ENCODE peak calls at places on chromosomes 3 and 15, in seven cellular contexts. M is nephron progenitor cell, D is HFFc6, V is AG04449, P is fibroblast of mammary gland, H is AG09319, F is cardiac fibroblast. W is an unnamed sample.
A peak's percentile ranks its signal among the peaks of the same experiment; 100 is the strongest.

GRCh38 chr15:64146885-64147681 is 4.4 kb upstream of the SNX22 start:
- DNase-seq in M (no peak), F (peak; percentile 46), D (no peak), V (no peak), P (no peak), H (no peak), W (no peak)

GRCh38 chr15:58564967-58565366 is 133.2 kb downstream of the LIPC start:
- DNase-seq in P (no peak), F (no peak), D (no peak), M (no peak), V (no peak), H (no peak), W (no peak)

GRCh38 chr3:38119802-38120689 is 16.9 kb downstream of the ACAA1 start:
- DNase-seq in P (no peak), F (no peak), V (no peak), D (no peak), H (no peak), M (no peak), W (no peak)

GRCh38 chr3:52277071-52277964 is 1.1 kb downstream of the WDR82 start:
- DNase-seq in F (peak; percentile 78), M (peak; percentile 58), H (no peak), P (peak; percentile 71), D (peak; percentile 48), V (no peak), W (no peak)

GRCh38 chr15:69826818-69827174 is 270.9 kb downstream of the TLE3 start:
- DNase-seq in V (no peak), H (no peak), M (no peak), D (no peak), P (no peak), F (no peak), W (no peak)

GRCh38 chr3:139325551-139325950 is 18.3 kb upstream of the MRPS22 start:
- DNase-seq in P (no peak), H (no peak), M (no peak), D (no peak), F (no peak), V (no peak), W (no peak)

GRCh38 chr15:42358141-42358540 is 1.2 kb upstream of the CAPN3 start:
- DNase-seq in P (no peak), D (no peak), F (no peak), V (no peak), M (no peak), H (no peak), W (no peak)

GRCh38 chr3:54706783-54707182 is 221.1 kb downstream of the LRTM1 start:
- DNase-seq in F (no peak), H (no peak), P (no peak), D (no peak), M (no peak), V (no peak), W (no peak)

GRCh38 chr15:20344601-20345400 is 196.8 kb downstream of the GOLGA6L6 start:
- DNase-seq in V (no peak), M (no peak), F (no peak), H (no peak), P (no peak), D (no peak), W (no peak)

GRCh38 chr15:77347197-77347596 is 72.7 kb downstream of the PEAK1 start:
- DNase-seq in H (no peak), F (peak; percentile 12), V (no peak), P (no peak), D (no peak), M (no peak), W (no peak)

GRCh38 chr15:90982135-90982534 is 12.2 kb downstream of the PRC1 start:
- DNase-seq in F (peak; percentile 50), H (no peak), D (peak; percentile 9), P (peak; percentile 66), M (no peak), V (no peak), W (no peak)

GRCh38 chr3:8491246-8491645 is 10.4 kb upstream of the LMCD1 start:
- DNase-seq in H (no peak), M (no peak), P (peak; percentile 61), V (no peak), F (no peak), D (no peak), W (no peak)

GRCh38 chr3:110067527-110067926 is 730.2 kb upstream of the DPPA4 start:
- DNase-seq in V (no peak), H (no peak), D (no peak), P (no peak), M (no peak), F (no peak), W (no peak)

GRCh38 chr15:92580521-92580920 is 75.1 kb downstream of the FAM174B start:
- DNase-seq in P (no peak), D (no peak), H (no peak), F (no peak), M (no peak), V (no peak), W (no peak)

GRCh38 chr3:98188553-98188952 is 22.1 kb downstream of the OR5H15 start:
- DNase-seq in D (no peak), H (no peak), M (no peak), P (no peak), V (no peak), F (no peak), W (no peak)

GRCh38 chr3:164326714-164327113 is 751.6 kb downstream of the SI start:
- DNase-seq in D (no peak), P (no peak), V (no peak), F (no peak), M (no peak), H (no peak), W (no peak)

GRCh38 chr15:71874245-71874644 is 63.9 kb downstream of the NR2E3 start:
- DNase-seq in M (no peak), D (no peak), P (no peak), H (no peak), F (no peak), V (no peak), W (no peak)

DNA sequence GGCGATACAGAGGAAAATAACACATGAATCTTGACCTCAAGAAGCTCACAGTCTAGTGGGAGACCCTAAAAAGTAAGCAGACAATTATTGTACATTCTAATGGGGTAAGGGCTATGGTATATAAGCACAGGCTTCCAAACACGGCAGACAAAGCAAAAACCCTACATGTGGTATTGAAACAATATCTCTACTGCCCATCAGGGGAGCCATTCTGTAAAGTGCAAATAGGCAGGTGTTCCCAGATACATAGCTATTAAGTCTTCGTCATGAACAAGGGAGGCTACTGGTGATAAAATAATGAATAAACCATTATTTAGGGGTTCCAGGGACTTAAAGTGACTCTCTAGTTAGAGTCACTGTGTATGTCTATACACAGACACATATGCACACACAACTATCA is 38.6 kb upstream of the ASB14 start:
- DNase-seq in H (no peak), D (no peak), F (no peak), P (no peak), M (no peak), V (no peak), W (no peak)
- TF ChIP-seq CTCF in H (no peak), D (peak; percentile 8), F (no peak), P (no peak), M (no peak), V (no peak), W (no peak)

DNA sequence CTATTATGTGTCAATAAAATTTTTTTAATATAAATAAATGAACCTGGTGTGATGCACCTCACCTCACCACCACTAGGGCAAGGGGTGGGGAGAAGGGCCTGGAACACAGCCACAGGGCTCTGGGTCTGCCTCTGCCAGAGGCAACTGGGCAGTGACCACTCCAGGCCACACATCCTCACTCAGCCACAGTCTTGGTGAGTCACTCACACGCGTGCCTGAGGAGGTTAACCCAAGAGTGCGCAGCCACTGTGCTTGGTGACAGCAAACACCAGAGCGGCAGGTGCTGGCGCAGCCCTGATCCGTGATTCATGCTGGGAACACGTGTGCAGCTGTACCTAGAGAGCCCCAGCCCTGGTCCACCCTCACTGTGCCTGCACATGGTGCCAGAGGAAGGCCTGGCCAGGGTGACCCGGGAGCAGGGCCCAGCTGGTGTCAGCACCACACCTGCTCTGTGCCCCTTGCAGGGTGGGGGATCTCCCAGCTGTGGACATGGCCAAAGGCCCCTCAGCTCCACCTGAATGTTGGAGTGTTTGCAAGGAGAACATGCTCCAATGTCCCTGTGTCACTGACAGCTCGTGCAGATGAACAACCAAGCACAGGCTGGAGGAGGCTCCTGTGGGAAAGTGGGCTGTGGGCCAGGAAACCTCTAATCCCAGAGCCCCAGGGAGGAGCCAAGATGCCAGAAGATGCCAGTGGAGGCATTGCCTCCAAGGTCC is 2.1 kb downstream of the SLC41A3 start:
- DNase-seq in V (no peak), H (no peak), P (peak; percentile 69), D (peak; percentile 68), F (peak; percentile 38), M (no peak), W (no peak)
- TF ChIP-seq CTCF in V (peak; percentile 14), H (no peak), P (peak; percentile 42), D (peak; percentile 78), F (peak; percentile 55), M (peak; percentile 22), W (peak; percentile 25)

GRCh38 chr3:45948409-45948808 is 5.1 kb downstream of the CXCR6 start:
- DNase-seq in D (peak; percentile 92), H (peak; percentile 78), M (no peak), F (peak; percentile 52), V (peak; percentile 69), P (peak; percentile 40), W (no peak)

GRCh38 chr3:45946875-45947274 is 3.6 kb downstream of the CXCR6 start:
- DNase-seq in P (no peak), V (no peak), M (no peak), F (no peak), D (no peak), H (no peak), W (no peak)

GRCh38 chr3:45946307-45946706 is 3.0 kb downstream of the CXCR6 start:
- DNase-seq in P (no peak), F (no peak), D (peak; percentile 23), H (no peak), M (no peak), V (no peak), W (no peak)

GRCh38 chr3:45948881-45949280 is 5.6 kb downstream of the CXCR6 start:
- DNase-seq in D (no peak), V (no peak), M (no peak), F (no peak), H (no peak), P (no peak), W (no peak)

DNA sequence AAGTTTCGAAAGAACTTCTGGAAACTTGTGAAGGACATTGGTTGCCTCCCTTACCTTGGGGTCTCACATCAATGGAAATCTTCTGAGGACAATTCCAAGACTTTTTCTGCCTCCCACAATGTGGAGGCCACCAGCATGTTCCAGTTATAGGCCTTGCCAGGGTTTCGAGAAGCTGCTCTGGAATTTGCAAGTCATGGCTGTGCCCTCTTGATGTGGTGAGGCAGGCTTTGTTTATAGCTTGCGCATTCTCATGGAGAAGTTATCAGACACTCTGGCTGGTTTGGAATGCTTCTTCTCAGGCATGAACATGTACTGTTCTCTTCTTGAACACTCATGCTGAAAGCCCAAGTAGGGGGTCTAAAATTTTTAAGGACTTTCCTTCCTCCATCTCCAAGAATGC is 4.1 kb downstream of the CXCR6 start:
- DNase-seq in V (no peak), M (no peak), H (no peak), P (no peak), D (peak; percentile 32), F (no peak), W (no peak)
- TF ChIP-seq CTCF in V (no peak), M (no peak), H (no peak), P (no peak), D (no peak), F (no peak), W (no peak)

GRCh38 chr3:122094125-122094524 is 39.0 kb downstream of the CD86 start:
- DNase-seq in F (no peak), V (no peak), P (no peak), H (no peak), M (no peak), D (no peak), W (no peak)
- TF ChIP-seq CTCF in F (no peak), V (no peak), P (no peak), H (no peak), M (no peak), D (no peak), W (no peak)

GRCh38 chr3:65978116-65978515 is 60.6 kb downstream of the MAGI1 start:
- DNase-seq in H (no peak), V (no peak), P (no peak), F (no peak), M (no peak), D (no peak), W (no peak)
- TF ChIP-seq CTCF in H (no peak), V (no peak), P (no peak), F (no peak), M (no peak), D (no peak), W (no peak)

W was measured in CD14-positive monocyte.